ENCODE peak calls at places on chromosomes 16 and 17, in five cellular contexts. V is endothelial cell of umbilical vein, J is stomach, S is body of pancreas, X is A549. A is an unnamed sample.

GRCh38 chr16:60199154-60199553 is 1465.0 kb upstream of the GOT2 start:
- DNase-seq in V (no peak), J (no peak), S (no peak), X (no peak), A (no peak)

GRCh38 chr16:12639044-12639443 is 164.6 kb downstream of the CPPED1 start:
- DNase-seq in V (no peak), J (no peak), S (no peak), X (peak; percentile 66), A (no peak)

GRCh38 chr17:38982858-38983746 is 15.9 kb upstream of the FBXO47 start:
- DNase-seq in V (peak; percentile 74), J (peak; percentile 49), S (peak; percentile 45), X (peak; percentile 79), A (peak; percentile 64)

GRCh38 chr16:53821487-53821886 is 117.5 kb downstream of the FTO start:
- DNase-seq in V (no peak), J (no peak), S (no peak), X (no peak), A (no peak)

GRCh38 chr16:73483076-73483791 is 435.3 kb upstream of the ZFHX3 start:
- DNase-seq in V (no peak), J (no peak), S (no peak), X (no peak), A (no peak)

GRCh38 chr17:63772801-63773271 is 561 bp downstream of the CCDC47 start:
- DNase-seq in V (no peak), J (no peak), S (no peak), X (peak; percentile 34), A (peak; percentile 82)

GRCh38 chr16:81523387-81524115 is 78.9 kb downstream of the CMIP start:
- DNase-seq in V (no peak), J (peak; percentile 62), S (peak; percentile 58), X (peak; percentile 53), A (peak; percentile 23)

GRCh38 chr17:77432791-77433190 is 292.0 kb downstream of the SEC14L1 start:
- DNase-seq in V (no peak), J (no peak), S (no peak), X (no peak), A (no peak)

GRCh38 chr17:15412606-15413005 is 54.8 kb downstream of the CDRT4 start:
- DNase-seq in V (no peak), J (no peak), S (no peak), X (no peak), A (no peak)

GRCh38 chr16:30091474-30092372 is at the start of gene TBX6:
- DNase-seq in V (peak; percentile 92), J (peak; percentile 95), S (peak; percentile 94), X (peak; percentile 91), A (peak; percentile 93)

GRCh38 chr16:4799171-4799855 is 3.1 kb downstream of the ROGDI start:
- DNase-seq in V (no peak), J (no peak), S (no peak), X (no peak), A (no peak)

GRCh38 chr16:31409433-31409832 is 16.3 kb downstream of the ITGAD start:
- DNase-seq in V (no peak), J (no peak), S (no peak), X (peak; percentile 46), A (no peak)

GRCh38 chr17:79848370-79848766 is 9.1 kb upstream of the CBX4 start:
- DNase-seq in V (no peak), J (no peak), S (no peak), X (no peak), A (no peak)

GRCh38 chr16:48365601-48366164 is 19.5 kb downstream of the SIAH1 start:
- DNase-seq in V (peak; percentile 89), J (peak; percentile 94), S (peak; percentile 92), X (peak; percentile 93), A (peak; percentile 94)

GRCh38 chr16:78396046-78396445 is 296.6 kb downstream of the WWOX start:
- DNase-seq in V (no peak), J (no peak), S (no peak), X (peak; percentile 13), A (no peak)

GRCh38 chr17:10033449-10033848 is 128.4 kb upstream of the RCVRN start:
- DNase-seq in V (no peak), J (no peak), S (no peak), X (no peak), A (no peak)

GRCh38 chr17:19311016-19311415 is 51.5 kb downstream of the B9D1 start:
- DNase-seq in V (no peak), J (no peak), S (no peak), X (no peak), A (no peak)

GRCh38 chr16:48430890-48431289 is 45.7 kb upstream of the SIAH1 start:
- DNase-seq in V (no peak), J (no peak), S (no peak), X (no peak), A (no peak)

GRCh38 chr17:65332375-65332774 is 195.2 kb downstream of the RGS9 start:
- DNase-seq in V (no peak), J (no peak), S (no peak), X (no peak), A (no peak)

GRCh38 chr16:67669499-67670101 is 3.0 kb downstream of the C16orf86 start:
- DNase-seq in V (no peak), J (no peak), S (no peak), X (no peak), A (no peak)

GRCh38 chr16:51569204-51569911 is 418.3 kb upstream of the SALL1 start:
- DNase-seq in V (peak; percentile 60), J (no peak), S (no peak), X (no peak), A (no peak)

GRCh38 chr16:29653436-29653835 is 9.6 kb upstream of the SPN start:
- DNase-seq in V (no peak), J (no peak), S (no peak), X (no peak), A (no peak)

GRCh38 chr16:68388124-68388523 is 60.2 kb downstream of the SMPD3 start:
- DNase-seq in V (no peak), J (no peak), S (no peak), X (no peak), A (no peak)

GRCh38 chr17:67359960-67360817 is 6.2 kb downstream of the PSMD12 start:
- DNase-seq in V (peak; percentile 29), J (no peak), S (no peak), X (peak; percentile 60), A (peak; percentile 45)

GRCh38 chr17:40956401-40957254 is 10.1 kb downstream of the KRT39 start:
- DNase-seq in V (no peak), J (no peak), S (no peak), X (peak; percentile 77), A (no peak)

GRCh38 chr17:31787857-31788570 is 71.0 kb downstream of the COPRS start:
- DNase-seq in V (no peak), J (no peak), S (no peak), X (peak; percentile 59), A (no peak)

GRCh38 chr17:77363821-77364361 is 223.1 kb downstream of the SEC14L1 start:
- DNase-seq in V (peak; percentile 34), J (no peak), S (peak; percentile 57), X (no peak), A (peak; percentile 15)

GRCh38 chr17:3004150-3004801 is 59.1 kb downstream of the OR1D5 start:
- DNase-seq in V (peak; percentile 99), J (peak; percentile 100), S (peak; percentile 100), X (peak; percentile 98), A (peak; percentile 77)
- TF ChIP-seq POLR2A in V (peak; percentile 20), J (no peak), S (peak; percentile 70), X (no peak), A (no peak)

GRCh38 chr16:58266336-58266735 is 28.5 kb downstream of the PRSS54 start:
- DNase-seq in V (no peak), J (no peak), S (no peak), X (no peak), A (no peak)

GRCh38 chr16:58264961-58265479 is 29.8 kb downstream of the PRSS54 start:
- DNase-seq in V (peak; percentile 47), J (no peak), S (no peak), X (peak; percentile 58), A (peak; percentile 85)

GRCh38 chr16:58267524-58268243 is 27.1 kb downstream of the PRSS54 start:
- DNase-seq in V (no peak), J (no peak), S (no peak), X (no peak), A (no peak)

GRCh38 chr16:58264007-58264406 is 30.8 kb downstream of the PRSS54 start:
- DNase-seq in V (no peak), J (no peak), S (no peak), X (no peak), A (peak; percentile 28)

GRCh38 chr16:58265480-58266052 is 29.3 kb downstream of the PRSS54 start:
- DNase-seq in V (no peak), J (no peak), S (no peak), X (no peak), A (peak; percentile 80)
- TF ChIP-seq POLR2A in V (no peak), J (no peak), S (no peak), X (no peak), A (peak; percentile 69)

DNA sequence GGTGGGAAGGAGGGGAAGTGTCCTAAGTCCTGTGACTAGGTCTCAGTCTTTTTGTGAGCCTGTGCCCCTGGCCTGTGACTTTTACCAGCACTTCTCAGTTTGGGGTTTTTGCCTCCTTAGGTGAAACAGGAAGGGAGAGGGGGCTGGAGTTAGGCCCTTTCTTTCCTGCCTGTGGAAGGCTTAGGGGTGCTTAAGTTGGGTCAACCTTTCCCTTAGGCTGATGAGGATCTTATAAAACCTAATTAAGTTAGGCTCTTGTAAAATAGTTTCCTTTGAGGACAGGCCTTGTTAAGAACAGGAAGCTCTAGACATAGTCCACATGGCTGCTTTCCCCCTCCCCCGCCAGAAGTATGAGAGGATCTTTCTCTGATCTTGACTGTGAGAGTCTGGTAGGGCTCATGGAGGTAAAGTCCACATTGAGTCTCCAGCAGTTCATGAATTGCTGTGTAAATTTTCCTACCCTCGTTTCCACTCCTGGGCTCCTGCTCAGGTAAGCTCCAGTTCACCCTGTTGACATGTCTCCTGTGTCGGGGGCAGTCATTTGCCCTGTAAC is 17.0 kb upstream of the DNASE1 start:
- DNase-seq in V (peak; percentile 59), J (peak; percentile 25), S (no peak), X (no peak), A (peak; percentile 12)
- TF ChIP-seq POLR2A in V (no peak), J (no peak), S (no peak), X (no peak), A (no peak)

GRCh38 chr16:54927125-54928015 is 3.3 kb upstream of the IRX5 start:
- DNase-seq in V (no peak), J (no peak), S (no peak), X (no peak), A (peak; percentile 29)

GRCh38 chr16:54928016-54928356 is 2.7 kb upstream of the IRX5 start:
- DNase-seq in V (peak; percentile 42), J (no peak), S (no peak), X (peak; percentile 27), A (peak; percentile 74)

GRCh38 chr16:54929090-54930033 is 1.3 kb upstream of the IRX5 start:
- DNase-seq in V (peak; percentile 98), J (peak; percentile 100), S (peak; percentile 99), X (peak; percentile 98), A (peak; percentile 98)

GRCh38 chr16:54930034-54930938 is at the start of gene IRX5:
- DNase-seq in V (peak; percentile 89), J (peak; percentile 92), S (peak; percentile 82), X (peak; percentile 96), A (peak; percentile 86)

GRCh38 chr16:54928421-54929089 is 2.1 kb upstream of the IRX5 start:
- DNase-seq in V (peak; percentile 24), J (peak; percentile 77), S (peak; percentile 35), X (peak; percentile 69), A (peak; percentile 79)
- TF ChIP-seq POLR2A in V (peak; percentile 19), J (no peak), S (no peak), X (peak; percentile 15), A (no peak)

A was measured in erythroblast.